ENCODE peak calls at places on chromosomes 7 and 10, in seven cellular contexts. F is WERI-Rb-1, P is uterus, K is left lung, O is tibial nerve, Z is OCI-LY7, L is fibroblast of mammary gland. N is an unnamed sample.

GRCh38 chr7:133676805-133677370 is 424.0 kb downstream of the EXOC4 start:
- DNase-seq in F (no peak), P (no peak), K (no peak), O (no peak), Z (no peak), L (peak; percentile 25), N (peak; percentile 37)

GRCh38 chr7:42552227-42552626 is 315.2 kb upstream of the GLI3 start:
- DNase-seq in F (no peak), P (no peak), K (no peak), O (no peak), Z (no peak), L (no peak), N (no peak)

GRCh38 chr7:143384741-143385631 is 3.8 kb downstream of the ZYX start:
- DNase-seq in F (no peak), P (no peak), K (peak; percentile 51), O (no peak), Z (no peak), L (peak; percentile 76), N (peak; percentile 42)

GRCh38 chr7:3949226-3949625 is 648.2 kb downstream of the SDK1 start:
- DNase-seq in F (no peak), P (no peak), K (no peak), O (no peak), Z (no peak), L (no peak), N (no peak)

GRCh38 chr7:1892011-1892965 is 222.2 kb downstream of the ELFN1 start:
- DNase-seq in F (no peak), P (no peak), K (no peak), O (no peak), Z (no peak), L (no peak), N (no peak)

GRCh38 chr7:91082038-91082437 is 182.2 kb upstream of the FZD1 start:
- DNase-seq in F (no peak), P (no peak), K (no peak), O (no peak), Z (no peak), L (peak; percentile 51), N (peak; percentile 75)

GRCh38 chr10:5619366-5620211 is 46.8 kb downstream of the ASB13 start:
- DNase-seq in F (no peak), P (no peak), K (peak; percentile 38), O (peak; percentile 39), Z (no peak), L (peak; percentile 62), N (peak; percentile 48)

GRCh38 chr10:63467833-63468232 is 2.1 kb upstream of the JMJD1C start:
- DNase-seq in F (no peak), P (no peak), K (no peak), O (no peak), Z (no peak), L (peak; percentile 56), N (peak; percentile 56)

GRCh38 chr10:10660054-10660453 is 357.6 kb upstream of the CELF2 start:
- DNase-seq in F (no peak), P (no peak), K (no peak), O (no peak), Z (no peak), L (no peak), N (no peak)

GRCh38 chr7:36219429-36219828 is 66.4 kb downstream of the EEPD1 start:
- DNase-seq in F (no peak), P (no peak), K (no peak), O (no peak), Z (no peak), L (no peak), N (no peak)

GRCh38 chr10:127919418-127920191 is 12.7 kb downstream of the PTPRE start:
- DNase-seq in F (peak; percentile 44), P (no peak), K (no peak), O (no peak), Z (peak; percentile 28), L (peak; percentile 79), N (peak; percentile 86)

GRCh38 chr7:155489862-155490696 is 32.1 kb downstream of the EN2 start:
- DNase-seq in F (no peak), P (no peak), K (peak; percentile 40), O (no peak), Z (no peak), L (peak; percentile 11), N (peak; percentile 62)

GRCh38 chr10:102870221-102870620 is 951 bp downstream of the AS3MT start:
- DNase-seq in F (no peak), P (no peak), K (no peak), O (no peak), Z (no peak), L (no peak), N (no peak)
- H3K4me3 ChIP-seq in F (peak overlapping the region; percentile 76), P (peak overlapping the region; percentile 43), K (no peak overlapping the region), O (no peak overlapping the region), Z (no peak overlapping the region), L (peak overlapping the region; percentile 56), N (no peak overlapping the region)

DNA sequence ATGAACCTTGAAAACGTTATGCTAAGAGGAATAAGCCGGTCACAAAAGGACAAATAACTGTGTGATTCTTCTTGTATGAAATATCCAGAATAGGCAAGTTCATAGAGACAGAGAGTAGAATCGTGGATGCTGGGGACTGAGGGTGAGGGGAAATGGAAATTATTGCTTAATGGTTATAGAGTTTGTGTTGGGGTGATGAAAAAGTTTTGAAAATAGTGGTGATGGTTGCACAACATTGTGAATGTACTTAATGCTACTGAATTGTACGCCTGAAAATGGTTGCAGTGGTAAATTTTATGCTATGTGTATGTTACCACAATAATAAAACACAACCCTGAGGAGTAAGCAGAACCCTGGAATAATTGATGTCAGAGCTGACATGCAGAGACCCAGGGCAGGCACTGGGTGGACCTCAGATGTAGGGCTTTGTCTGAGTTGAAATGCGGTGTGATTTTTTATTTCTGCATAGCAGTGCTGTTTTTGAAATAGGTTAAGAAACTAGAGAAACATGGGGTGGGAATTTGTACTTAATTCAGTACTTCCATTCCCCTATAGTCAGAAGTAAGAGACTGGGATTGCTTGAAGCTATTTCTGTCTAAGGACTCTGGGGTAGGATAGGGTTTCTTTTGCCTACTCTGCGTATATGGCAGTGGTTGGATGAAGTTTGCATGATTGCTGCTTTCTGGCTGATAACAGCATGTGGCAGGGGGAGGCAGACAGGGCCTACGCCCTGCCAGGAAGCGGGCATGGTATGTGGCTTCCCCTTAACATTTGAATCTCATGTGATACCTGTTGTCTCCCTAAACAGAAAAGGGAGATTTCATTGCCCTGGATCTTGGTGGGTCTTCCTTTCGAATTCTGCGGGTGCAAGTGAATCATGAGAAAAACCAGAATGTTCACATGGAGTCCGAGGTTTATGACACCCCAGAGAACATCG is 57.4 kb downstream of the TACR2 start:
- DNase-seq in F (no peak), P (no peak), K (no peak), O (no peak), Z (no peak), L (peak; percentile 65), N (no peak)
- H3K4me3 ChIP-seq in F (no peak overlapping the region), P (no peak overlapping the region), K (no peak overlapping the region), O (no peak overlapping the region), Z (no peak overlapping the region), L (no peak overlapping the region), N (no peak overlapping the region)

GRCh38 chr7:24283559-24283899 is 461 bp upstream of the NPY start:
- DNase-seq in F (no peak), P (no peak), K (no peak), O (no peak), Z (no peak), L (no peak), N (no peak)
- H3K4me3 ChIP-seq in F (no peak overlapping the region), P (no peak overlapping the region), K (no peak overlapping the region), O (no peak overlapping the region), Z (no peak overlapping the region), L (no peak overlapping the region), N (no peak overlapping the region)

GRCh38 chr10:97426776-97427570 is 982 bp downstream of the PGAM1 start:
- DNase-seq in F (no peak), P (no peak), K (no peak), O (no peak), Z (peak; percentile 51), L (no peak), N (peak; percentile 58)

GRCh38 chr10:97425964-97426775 is at the start of gene PGAM1:
- DNase-seq in F (peak; percentile 96), P (peak; percentile 96), K (peak; percentile 96), O (peak; percentile 87), Z (peak; percentile 96), L (peak; percentile 95), N (peak; percentile 96)

GRCh38 chr10:97433430-97434001 is 7.5 kb downstream of the PGAM1 start:
- DNase-seq in F (no peak), P (no peak), K (no peak), O (no peak), Z (no peak), L (no peak), N (no peak)

GRCh38 chr10:97427571-97428179 is 1.7 kb downstream of the PGAM1 start:
- DNase-seq in F (no peak), P (no peak), K (peak; percentile 60), O (no peak), Z (no peak), L (peak; percentile 46), N (peak; percentile 70)

GRCh38 chr10:97428572-97428981 is 2.6 kb downstream of the PGAM1 start:
- DNase-seq in F (no peak), P (no peak), K (no peak), O (no peak), Z (no peak), L (peak; percentile 52), N (peak; percentile 86)
- H3K4me3 ChIP-seq in F (no peak overlapping the region), P (no peak overlapping the region), K (no peak overlapping the region), O (no peak overlapping the region), Z (peak overlapping the region; percentile 87), L (peak overlapping the region; percentile 73), N (peak overlapping the region; percentile 88)

GRCh38 chr10:86227501-86228258 is 138.9 kb downstream of the GRID1 start:
- DNase-seq in F (no peak), P (no peak), K (no peak), O (no peak), Z (no peak), L (no peak), N (no peak)

GRCh38 chr10:86226016-86226415 is 140.6 kb downstream of the GRID1 start:
- DNase-seq in F (no peak), P (no peak), K (no peak), O (no peak), Z (no peak), L (no peak), N (no peak)

GRCh38 chr10:86224354-86225097 is 142.1 kb downstream of the GRID1 start:
- DNase-seq in F (no peak), P (no peak), K (no peak), O (no peak), Z (no peak), L (no peak), N (peak; percentile 14)

GRCh38 chr10:86225098-86225782 is 141.4 kb downstream of the GRID1 start:
- DNase-seq in F (no peak), P (no peak), K (no peak), O (no peak), Z (no peak), L (peak; percentile 73), N (peak; percentile 87)

DNA sequence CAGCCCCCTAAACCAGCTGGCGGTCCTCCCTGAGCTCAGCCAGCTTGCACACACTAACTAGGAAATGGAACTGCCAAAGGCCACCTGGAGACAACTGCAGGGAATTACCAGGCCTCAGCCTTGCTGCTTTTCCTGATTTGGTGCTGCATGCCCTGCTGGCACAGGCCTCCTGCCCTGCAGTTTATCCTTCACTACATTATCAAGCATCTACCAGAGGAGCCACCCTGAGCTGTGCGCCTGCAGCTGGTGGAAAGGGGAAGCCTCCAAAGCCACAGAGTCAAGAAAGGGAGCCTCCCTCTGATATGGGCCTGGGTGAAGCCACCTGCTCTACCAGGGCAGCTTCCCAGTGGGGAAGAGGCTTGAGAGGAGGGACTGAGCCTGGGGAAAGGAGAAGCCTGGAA is 139.8 kb downstream of the GRID1 start:
- DNase-seq in F (no peak), P (no peak), K (no peak), O (no peak), Z (no peak), L (no peak), N (no peak)
- H3K4me3 ChIP-seq in F (no peak overlapping the region), P (no peak overlapping the region), K (no peak overlapping the region), O (no peak overlapping the region), Z (no peak overlapping the region), L (no peak overlapping the region), N (no peak overlapping the region)

N was measured in GM23248.